ENCODE peak calls at places on chromosomes 6 and 20, in seven cellular contexts. One of them, this sample, is unnamed.

GRCh38 chr6:163338671-163339405 is 75.7 kb upstream of the QKI start:
- DNase-seq in T-cell: no peak
- DNase-seq in stimulated activated naive CD8-positive, alpha-beta T cell treated with anti-CD3 and anti-CD28 coated beads, Interleukin-15, amount 100 ng/mL, for 72 hours: no peak
- DNase-seq in hippocampal formation: peak; percentile 96
- DNase-seq in activated CD4-positive, alpha-beta T cell treated with anti-CD3 and anti-CD28 coated beads, Interleukin-2, amount 10 ng/mL, durations not matched to agents 7 days and 5 days: no peak
- DNase-seq in kidney tubule cell: peak; percentile 17
- DNase-seq in ACHN: no peak
- DNase-seq in this sample: peak; percentile 95

GRCh38 chr20:11387189-11387754 is 530.4 kb upstream of the BTBD3 start:
- DNase-seq in kidney tubule cell: peak; percentile 96
- DNase-seq in T-cell: no peak
- DNase-seq in ACHN: no peak
- DNase-seq in activated CD4-positive, alpha-beta T cell treated with anti-CD3 and anti-CD28 coated beads, Interleukin-2, amount 10 ng/mL, durations not matched to agents 7 days and 5 days: no peak
- DNase-seq in hippocampal formation: no peak
- DNase-seq in stimulated activated naive CD8-positive, alpha-beta T cell treated with anti-CD3 and anti-CD28 coated beads, Interleukin-15, amount 100 ng/mL, for 72 hours: no peak
- DNase-seq in this sample: no peak

GRCh38 chr20:34536798-34537394 is 20.7 kb downstream of the DYNLRB1 start:
- DNase-seq in activated CD4-positive, alpha-beta T cell treated with anti-CD3 and anti-CD28 coated beads, Interleukin-2, amount 10 ng/mL, durations not matched to agents 7 days and 5 days: peak; percentile 44
- DNase-seq in ACHN: no peak
- DNase-seq in stimulated activated naive CD8-positive, alpha-beta T cell treated with anti-CD3 and anti-CD28 coated beads, Interleukin-15, amount 100 ng/mL, for 72 hours: no peak
- DNase-seq in hippocampal formation: peak; percentile 30
- DNase-seq in kidney tubule cell: no peak
- DNase-seq in T-cell: peak; percentile 43
- DNase-seq in this sample: peak; percentile 50

GRCh38 chr6:94270040-94270689 is 850.8 kb upstream of the EPHA7 start:
- DNase-seq in ACHN: no peak
- DNase-seq in stimulated activated naive CD8-positive, alpha-beta T cell treated with anti-CD3 and anti-CD28 coated beads, Interleukin-15, amount 100 ng/mL, for 72 hours: no peak
- DNase-seq in T-cell: no peak
- DNase-seq in hippocampal formation: peak; percentile 7
- DNase-seq in activated CD4-positive, alpha-beta T cell treated with anti-CD3 and anti-CD28 coated beads, Interleukin-2, amount 10 ng/mL, durations not matched to agents 7 days and 5 days: no peak
- DNase-seq in kidney tubule cell: peak; percentile 2
- DNase-seq in this sample: no peak

GRCh38 chr20:8504030-8504429 is 372.0 kb downstream of the PLCB1 start:
- DNase-seq in activated CD4-positive, alpha-beta T cell treated with anti-CD3 and anti-CD28 coated beads, Interleukin-2, amount 10 ng/mL, durations not matched to agents 7 days and 5 days: no peak
- DNase-seq in kidney tubule cell: no peak
- DNase-seq in ACHN: no peak
- DNase-seq in T-cell: no peak
- DNase-seq in hippocampal formation: no peak
- DNase-seq in stimulated activated naive CD8-positive, alpha-beta T cell treated with anti-CD3 and anti-CD28 coated beads, Interleukin-15, amount 100 ng/mL, for 72 hours: no peak
- DNase-seq in this sample: no peak

GRCh38 chr6:25404693-25405169 is 125.6 kb downstream of the CARMIL1 start:
- DNase-seq in stimulated activated naive CD8-positive, alpha-beta T cell treated with anti-CD3 and anti-CD28 coated beads, Interleukin-15, amount 100 ng/mL, for 72 hours: peak; percentile 46
- DNase-seq in kidney tubule cell: peak; percentile 38
- DNase-seq in hippocampal formation: no peak
- DNase-seq in T-cell: peak; percentile 18
- DNase-seq in activated CD4-positive, alpha-beta T cell treated with anti-CD3 and anti-CD28 coated beads, Interleukin-2, amount 10 ng/mL, durations not matched to agents 7 days and 5 days: peak; percentile 51
- DNase-seq in ACHN: peak; percentile 20
- DNase-seq in this sample: no peak

GRCh38 chr6:78353040-78353439 is 514.3 kb upstream of the IRAK1BP1 start:
- DNase-seq in kidney tubule cell: no peak
- DNase-seq in hippocampal formation: no peak
- DNase-seq in ACHN: no peak
- DNase-seq in T-cell: no peak
- DNase-seq in stimulated activated naive CD8-positive, alpha-beta T cell treated with anti-CD3 and anti-CD28 coated beads, Interleukin-15, amount 100 ng/mL, for 72 hours: no peak
- DNase-seq in activated CD4-positive, alpha-beta T cell treated with anti-CD3 and anti-CD28 coated beads, Interleukin-2, amount 10 ng/mL, durations not matched to agents 7 days and 5 days: no peak
- DNase-seq in this sample: no peak

GRCh38 chr20:15241696-15242095 is 904.3 kb upstream of the FLRT3 start:
- DNase-seq in activated CD4-positive, alpha-beta T cell treated with anti-CD3 and anti-CD28 coated beads, Interleukin-2, amount 10 ng/mL, durations not matched to agents 7 days and 5 days: no peak
- DNase-seq in ACHN: no peak
- DNase-seq in T-cell: no peak
- DNase-seq in stimulated activated naive CD8-positive, alpha-beta T cell treated with anti-CD3 and anti-CD28 coated beads, Interleukin-15, amount 100 ng/mL, for 72 hours: no peak
- DNase-seq in hippocampal formation: no peak
- DNase-seq in kidney tubule cell: peak; percentile 13
- DNase-seq in this sample: no peak

GRCh38 chr6:91167846-91168245 is 581.0 kb upstream of the MAP3K7 start:
- DNase-seq in kidney tubule cell: no peak
- DNase-seq in ACHN: peak; percentile 44
- DNase-seq in activated CD4-positive, alpha-beta T cell treated with anti-CD3 and anti-CD28 coated beads, Interleukin-2, amount 10 ng/mL, durations not matched to agents 7 days and 5 days: no peak
- DNase-seq in hippocampal formation: no peak
- DNase-seq in T-cell: no peak
- DNase-seq in stimulated activated naive CD8-positive, alpha-beta T cell treated with anti-CD3 and anti-CD28 coated beads, Interleukin-15, amount 100 ng/mL, for 72 hours: no peak
- DNase-seq in this sample: no peak

GRCh38 chr20:17896771-17897369 is 71.7 kb downstream of the SNX5 start:
- DNase-seq in T-cell: no peak
- DNase-seq in stimulated activated naive CD8-positive, alpha-beta T cell treated with anti-CD3 and anti-CD28 coated beads, Interleukin-15, amount 100 ng/mL, for 72 hours: no peak
- DNase-seq in kidney tubule cell: no peak
- DNase-seq in ACHN: no peak
- DNase-seq in activated CD4-positive, alpha-beta T cell treated with anti-CD3 and anti-CD28 coated beads, Interleukin-2, amount 10 ng/mL, durations not matched to agents 7 days and 5 days: no peak
- DNase-seq in hippocampal formation: no peak
- DNase-seq in this sample: no peak

GRCh38 chr6:43186019-43186418 is 4.0 kb downstream of the CUL9 start:
- DNase-seq in kidney tubule cell: no peak
- DNase-seq in stimulated activated naive CD8-positive, alpha-beta T cell treated with anti-CD3 and anti-CD28 coated beads, Interleukin-15, amount 100 ng/mL, for 72 hours: no peak
- DNase-seq in hippocampal formation: no peak
- DNase-seq in T-cell: no peak
- DNase-seq in ACHN: no peak
- DNase-seq in activated CD4-positive, alpha-beta T cell treated with anti-CD3 and anti-CD28 coated beads, Interleukin-2, amount 10 ng/mL, durations not matched to agents 7 days and 5 days: no peak
- DNase-seq in this sample: no peak

GRCh38 chr6:156557269-156557885 is 219.8 kb upstream of the ARID1B start:
- DNase-seq in kidney tubule cell: peak; percentile 29
- DNase-seq in activated CD4-positive, alpha-beta T cell treated with anti-CD3 and anti-CD28 coated beads, Interleukin-2, amount 10 ng/mL, durations not matched to agents 7 days and 5 days: no peak
- DNase-seq in T-cell: no peak
- DNase-seq in hippocampal formation: peak; percentile 55
- DNase-seq in stimulated activated naive CD8-positive, alpha-beta T cell treated with anti-CD3 and anti-CD28 coated beads, Interleukin-15, amount 100 ng/mL, for 72 hours: no peak
- DNase-seq in ACHN: no peak
- DNase-seq in this sample: peak; percentile 52

GRCh38 chr6:130967502-130968469 is 95.3 kb downstream of the EPB41L2 start:
- DNase-seq in hippocampal formation: peak; percentile 37
- DNase-seq in T-cell: no peak
- DNase-seq in activated CD4-positive, alpha-beta T cell treated with anti-CD3 and anti-CD28 coated beads, Interleukin-2, amount 10 ng/mL, durations not matched to agents 7 days and 5 days: no peak
- DNase-seq in stimulated activated naive CD8-positive, alpha-beta T cell treated with anti-CD3 and anti-CD28 coated beads, Interleukin-15, amount 100 ng/mL, for 72 hours: no peak
- DNase-seq in kidney tubule cell: peak; percentile 17
- DNase-seq in ACHN: no peak
- DNase-seq in this sample: peak; percentile 50

GRCh38 chr6:134778431-134778830 is 171.5 kb downstream of the ALDH8A1 start:
- DNase-seq in T-cell: no peak
- DNase-seq in ACHN: no peak
- DNase-seq in stimulated activated naive CD8-positive, alpha-beta T cell treated with anti-CD3 and anti-CD28 coated beads, Interleukin-15, amount 100 ng/mL, for 72 hours: no peak
- DNase-seq in activated CD4-positive, alpha-beta T cell treated with anti-CD3 and anti-CD28 coated beads, Interleukin-2, amount 10 ng/mL, durations not matched to agents 7 days and 5 days: no peak
- DNase-seq in hippocampal formation: no peak
- DNase-seq in kidney tubule cell: no peak
- DNase-seq in this sample: no peak

GRCh38 chr20:63134201-63134612 is 81.7 kb downstream of the YTHDF1 start:
- DNase-seq in hippocampal formation: no peak
- DNase-seq in stimulated activated naive CD8-positive, alpha-beta T cell treated with anti-CD3 and anti-CD28 coated beads, Interleukin-15, amount 100 ng/mL, for 72 hours: no peak
- DNase-seq in kidney tubule cell: no peak
- DNase-seq in T-cell: no peak
- DNase-seq in activated CD4-positive, alpha-beta T cell treated with anti-CD3 and anti-CD28 coated beads, Interleukin-2, amount 10 ng/mL, durations not matched to agents 7 days and 5 days: no peak
- DNase-seq in ACHN: no peak
- DNase-seq in this sample: no peak

GRCh38 chr20:61923371-61924166 is 142.1 kb downstream of the TAF4 start:
- DNase-seq in hippocampal formation: no peak
- DNase-seq in kidney tubule cell: no peak
- DNase-seq in activated CD4-positive, alpha-beta T cell treated with anti-CD3 and anti-CD28 coated beads, Interleukin-2, amount 10 ng/mL, durations not matched to agents 7 days and 5 days: no peak
- DNase-seq in T-cell: no peak
- DNase-seq in ACHN: no peak
- DNase-seq in stimulated activated naive CD8-positive, alpha-beta T cell treated with anti-CD3 and anti-CD28 coated beads, Interleukin-15, amount 100 ng/mL, for 72 hours: no peak
- DNase-seq in this sample: no peak

GRCh38 chr6:114216789-114217467 is 125.9 kb downstream of the HS3ST5 start:
- DNase-seq in activated CD4-positive, alpha-beta T cell treated with anti-CD3 and anti-CD28 coated beads, Interleukin-2, amount 10 ng/mL, durations not matched to agents 7 days and 5 days: no peak
- DNase-seq in ACHN: no peak
- DNase-seq in stimulated activated naive CD8-positive, alpha-beta T cell treated with anti-CD3 and anti-CD28 coated beads, Interleukin-15, amount 100 ng/mL, for 72 hours: no peak
- DNase-seq in hippocampal formation: no peak
- DNase-seq in kidney tubule cell: no peak
- DNase-seq in T-cell: no peak
- DNase-seq in this sample: peak; percentile 53

GRCh38 chr6:148426317-148426977 is 83.8 kb downstream of the SASH1 start:
- DNase-seq in activated CD4-positive, alpha-beta T cell treated with anti-CD3 and anti-CD28 coated beads, Interleukin-2, amount 10 ng/mL, durations not matched to agents 7 days and 5 days: no peak
- DNase-seq in ACHN: no peak
- DNase-seq in T-cell: no peak
- DNase-seq in hippocampal formation: no peak
- DNase-seq in stimulated activated naive CD8-positive, alpha-beta T cell treated with anti-CD3 and anti-CD28 coated beads, Interleukin-15, amount 100 ng/mL, for 72 hours: no peak
- DNase-seq in kidney tubule cell: no peak
- DNase-seq in this sample: no peak

GRCh38 chr6:62345446-62345845 is 59.4 kb upstream of the KHDRBS2 start:
- DNase-seq in hippocampal formation: no peak
- DNase-seq in activated CD4-positive, alpha-beta T cell treated with anti-CD3 and anti-CD28 coated beads, Interleukin-2, amount 10 ng/mL, durations not matched to agents 7 days and 5 days: no peak
- DNase-seq in ACHN: no peak
- DNase-seq in kidney tubule cell: no peak
- DNase-seq in stimulated activated naive CD8-positive, alpha-beta T cell treated with anti-CD3 and anti-CD28 coated beads, Interleukin-15, amount 100 ng/mL, for 72 hours: no peak
- DNase-seq in T-cell: no peak
- DNase-seq in this sample: no peak

GRCh38 chr6:26175428-26176181 is 88.4 kb downstream of the HFE start:
- DNase-seq in activated CD4-positive, alpha-beta T cell treated with anti-CD3 and anti-CD28 coated beads, Interleukin-2, amount 10 ng/mL, durations not matched to agents 7 days and 5 days: peak; percentile 81
- DNase-seq in ACHN: peak; percentile 74
- DNase-seq in T-cell: peak; percentile 49
- DNase-seq in stimulated activated naive CD8-positive, alpha-beta T cell treated with anti-CD3 and anti-CD28 coated beads, Interleukin-15, amount 100 ng/mL, for 72 hours: peak; percentile 56
- DNase-seq in hippocampal formation: peak; percentile 26
- DNase-seq in kidney tubule cell: peak; percentile 70
- DNase-seq in this sample: no peak